ENCODE peak calls at places on chromosome 10, in eight cellular contexts. X is ovary; F is midbrain; A is fibroblast of pulmonary artery; S is RWPE2; G is left ventricle myocardium inferior; Y is globus pallidus; O is stimulated activated CD4-positive, alpha-beta T cell treated with anti-CD3 and anti-CD28 coated beads, Interleukin-12 subunit alpha, Interleukin-12 subunit beta, amount 100 ng/mL, for 4 hours. M is an unnamed sample.

GRCh38 chr10:43727935-43728334 is 79.3 kb upstream of the ZNF32 start:
- DNase-seq in A (no peak), Y (no peak), F (no peak), G (no peak), O (no peak), S (no peak), X (no peak), M (no peak)

GRCh38 chr10:130336612-130337304 is 200.6 kb downstream of the GLRX3 start:
- DNase-seq in O (no peak), Y (no peak), F (no peak), S (no peak), G (no peak), A (no peak), X (no peak), M (no peak)

GRCh38 chr10:45008524-45009161 is 7.9 kb downstream of the ZNF22 start:
- DNase-seq in A (peak; percentile 94), S (no peak), X (no peak), G (no peak), O (no peak), Y (peak; percentile 87), F (peak; percentile 91), M (peak; percentile 88)

GRCh38 chr10:74151879-74152722 is 1.1 kb downstream of the ADK start:
- DNase-seq in G (no peak), Y (no peak), F (no peak), X (no peak), O (no peak), A (no peak), S (no peak), M (peak; percentile 8)

GRCh38 chr10:38094158-38094922 is at the start of gene ZNF37A:
- DNase-seq in A (peak; percentile 98), O (peak; percentile 86), Y (peak; percentile 96), X (peak; percentile 93), G (peak; percentile 93), F (peak; percentile 98), S (peak; percentile 91), M (peak; percentile 97)

GRCh38 chr10:130543787-130544186 is 407.6 kb downstream of the GLRX3 start:
- DNase-seq in A (no peak), S (no peak), X (no peak), F (no peak), O (no peak), G (no peak), Y (no peak), M (no peak)

GRCh38 chr10:3140280-3140679 is 32.3 kb downstream of the PITRM1 start:
- DNase-seq in O (no peak), G (no peak), F (peak; percentile 25), S (no peak), Y (no peak), X (no peak), A (no peak), M (no peak)

GRCh38 chr10:119481781-119482426 is 60.6 kb downstream of the RGS10 start:
- DNase-seq in O (no peak), A (no peak), X (no peak), G (no peak), F (no peak), Y (no peak), S (no peak), M (no peak)

GRCh38 chr10:13206546-13207443 is 27.4 kb downstream of the UCMA start:
- DNase-seq in X (no peak), O (no peak), S (no peak), G (no peak), Y (peak; percentile 14), A (peak; percentile 79), F (peak; percentile 1), M (peak; percentile 66)

GRCh38 chr10:61628875-61629513 is 33.7 kb upstream of the CABCOCO1 start:
- DNase-seq in A (peak; percentile 96), O (no peak), S (peak; percentile 54), G (no peak), F (no peak), X (peak; percentile 46), Y (no peak), M (peak; percentile 20)

GRCh38 chr10:51137741-51138529 is 63.6 kb downstream of the PRKG1 start:
- DNase-seq in O (no peak), G (no peak), F (no peak), A (peak; percentile 25), Y (no peak), S (no peak), X (no peak), M (no peak)

GRCh38 chr10:33353334-33353733 is 18.9 kb upstream of the NRP1 start:
- DNase-seq in S (no peak), A (no peak), X (no peak), O (no peak), F (peak; percentile 23), G (no peak), Y (peak; percentile 86), M (no peak)

GRCh38 chr10:27252267-27253000 is 11.8 kb upstream of the ACBD5 start:
- DNase-seq in S (no peak), G (peak; percentile 70), O (peak; percentile 84), A (peak; percentile 69), Y (no peak), X (peak; percentile 64), F (no peak), M (peak; percentile 78)

GRCh38 chr10:78972160-78972946 is 96.4 kb upstream of the ZMIZ1 start:
- DNase-seq in Y (peak; percentile 94), O (no peak), X (peak; percentile 79), G (peak; percentile 78), A (peak; percentile 70), S (no peak), F (peak; percentile 84), M (peak; percentile 80)

GRCh38 chr10:71455035-71455434 is 58.3 kb downstream of the CDH23 start:
- DNase-seq in O (no peak), G (no peak), X (no peak), S (no peak), Y (no peak), F (no peak), A (no peak), M (no peak)

GRCh38 chr10:4137299-4137698 is 352.3 kb upstream of the KLF6 start:
- DNase-seq in O (no peak), F (no peak), Y (no peak), A (no peak), S (no peak), G (no peak), X (no peak), M (no peak)

GRCh38 chr10:72126184-72126871 is 38.0 kb upstream of the SPOCK2 start:
- DNase-seq in Y (peak; percentile 57), O (no peak), X (no peak), S (no peak), F (no peak), G (no peak), A (peak; percentile 85), M (peak; percentile 79)

GRCh38 chr10:32417906-32418547 is 27.9 kb upstream of the CCDC7 start:
- DNase-seq in S (no peak), F (peak; percentile 60), G (no peak), Y (peak; percentile 43), A (peak; percentile 86), O (no peak), X (peak; percentile 43), M (no peak)

GRCh38 chr10:29446327-29446726 is 157.5 kb downstream of the LYZL1 start:
- DNase-seq in G (no peak), F (no peak), Y (no peak), S (no peak), A (peak; percentile 24), O (no peak), X (no peak), M (no peak)

GRCh38 chr10:50369931-50370330 is 118.6 kb upstream of the ASAH2 start:
- DNase-seq in X (no peak), G (no peak), S (no peak), Y (no peak), A (no peak), F (no peak), O (no peak), M (no peak)

GRCh38 chr10:9848981-9849380 is 1168.7 kb upstream of the CELF2 start:
- DNase-seq in O (no peak), S (no peak), F (no peak), Y (no peak), X (no peak), A (no peak), G (no peak), M (no peak)

GRCh38 chr10:75395955-75396860 is 5.4 kb downstream of the ZNF503 start:
- DNase-seq in A (no peak), S (no peak), Y (no peak), X (peak; percentile 64), F (no peak), G (peak; percentile 39), O (no peak), M (no peak)

GRCh38 chr10:124063736-124064135 is 29.7 kb downstream of the CHST15 start:
- DNase-seq in X (peak; percentile 66), A (peak; percentile 48), F (peak; percentile 8), S (no peak), Y (peak; percentile 37), G (no peak), O (no peak), M (peak; percentile 34)